ENCODE peak calls at places on chromosome 16, in four cellular contexts. C is IMR-90, N is lower lobe of right lung, D is colonic mucosa. R is an unnamed sample. For H3K9me3, the result is how much of the 10 kb centered on the place peaks cover.

GRCh38 chr16:58028168-58028455 is 2.6 kb downstream of the MMP15 start:
- DNase-seq in D (no peak), C (no peak), N (no peak), R (peak)

GRCh38 chr16:84055366-84055765 is 12.8 kb upstream of the SLC38A8 start:
- DNase-seq in N (no peak), C (no peak), D (no peak), R (no peak)

GRCh38 chr16:21184834-21185233 is 26.4 kb downstream of the LDAF1 start:
- DNase-seq in D (no peak), N (no peak), C (no peak), R (no peak)

GRCh38 chr16:2250652-2251280 is 621 bp downstream of the ECI1 start:
- DNase-seq in N (no peak), D (peak), C (no peak), R (no peak)

GRCh38 chr16:28917095-28917494 is 7.9 kb downstream of the RABEP2 start:
- DNase-seq in N (no peak), D (no peak), C (no peak), R (no peak)

GRCh38 chr16:19945934-19946333 is 61.3 kb upstream of the GPRC5B start:
- DNase-seq in N (no peak), D (no peak), C (no peak), R (no peak)

GRCh38 chr16:54986404-54986803 is 55.7 kb downstream of the IRX5 start:
- DNase-seq in D (no peak), C (no peak), N (no peak), R (no peak)

GRCh38 chr16:18834873-18835272 is 33.5 kb upstream of the ARL6IP1 start:
- DNase-seq in C (no peak), D (no peak), N (no peak), R (no peak)

GRCh38 chr16:23252310-23252709 is 49.8 kb upstream of the SCNN1B start:
- DNase-seq in D (no peak), N (no peak), C (no peak), R (no peak)

GRCh38 chr16:84526794-84527485 is 22.5 kb upstream of the MEAK7 start:
- DNase-seq in N (peak), C (peak), D (no peak), R (peak)

GRCh38 chr16:83722501-83723183 is 85.1 kb upstream of the HSBP1 start:
- DNase-seq in C (no peak), N (no peak), D (no peak), R (no peak)

GRCh38 chr16:56608876-56609462 is 585 bp downstream of the MT2A start:
- DNase-seq in D (peak), C (no peak), N (no peak), R (no peak)

GRCh38 chr16:88314991-88315542 is 67.7 kb upstream of the ZNF469 start:
- DNase-seq in N (no peak), C (no peak), D (no peak), R (no peak)

GRCh38 chr16:75491876-75492275 is 3.4 kb downstream of the CHST6 start:
- DNase-seq in C (no peak), N (no peak), D (no peak), R (no peak)

GRCh38 chr16:85910073-85910853 is 11.3 kb downstream of the IRF8 start:
- DNase-seq in D (no peak), N (no peak), C (no peak), R (peak)

GRCh38 chr16:27426423-27427408 is 24.7 kb downstream of the IL21R start:
- DNase-seq in N (no peak), C (peak), D (peak), R (peak)

GRCh38 chr16:54462151-54462651 is 175.6 kb upstream of the IRX3 start:
- DNase-seq in D (no peak), C (no peak), N (no peak), R (no peak)

GRCh38 chr16:50953266-50953665 is 197.8 kb downstream of the SALL1 start:
- DNase-seq in D (no peak), C (no peak), N (no peak), R (no peak)

GRCh38 chr16:83682858-83683235 is 124.9 kb upstream of the HSBP1 start:
- DNase-seq in C (no peak), N (no peak), D (no peak), R (peak)

GRCh38 chr16:4936181-4936990 is 562 bp downstream of the PPL start:
- DNase-seq in D (peak), C (no peak), N (peak), R (no peak)

GRCh38 chr16:82061861-82062525 is 26.9 kb downstream of the HSD17B2 start:
- DNase-seq in D (no peak), N (no peak), C (peak), R (no peak)

GRCh38 chr16:70453891-70454220 is 539 bp upstream of the FCSK start:
- DNase-seq in D (peak), C (no peak), N (no peak), R (no peak)

GRCh38 chr16:84253173-84253572 is 13.4 kb upstream of the KCNG4 start:
- DNase-seq in D (no peak), N (no peak), C (no peak), R (no peak)

GRCh38 chr16:56263711-56264608 is 72.7 kb downstream of the GNAO1 start:
- DNase-seq in N (no peak), D (no peak), C (no peak), R (no peak)

GRCh38 chr16:53153130-53153529 is 98.3 kb downstream of the CHD9 start:
- DNase-seq in N (no peak), D (no peak), C (no peak), R (no peak)

GRCh38 chr16:55179858-55180585 is 144.0 kb upstream of the IRX6 start:
- DNase-seq in D (no peak), N (peak), C (no peak), R (no peak)

GRCh38 chr16:6122401-6122800 is 1024.8 kb upstream of the EEF2KMT start:
- DNase-seq in C (no peak), N (no peak), D (no peak), R (no peak)

GRCh38 chr16:88376835-88377726 is 5.7 kb upstream of the ZNF469 start:
- DNase-seq in D (no peak), C (no peak), N (peak), R (peak)

GRCh38 chr16:54402270-54402669 is 115.7 kb upstream of the IRX3 start:
- DNase-seq in N (no peak), D (no peak), C (no peak), R (no peak)

GRCh38 chr16:3112058-3112880 is at the start of gene ZNF205:
- DNase-seq in N (peak), C (peak), D (peak), R (peak)

GRCh38 chr16:88454315-88455057 is 1.4 kb downstream of the ZFPM1 start:
- DNase-seq in N (no peak), C (no peak), D (peak), R (no peak)

GRCh38 chr16:10298416-10298815 is 87.4 kb upstream of the ATF7IP2 start:
- DNase-seq in D (no peak), N (no peak), C (no peak), R (no peak)

GRCh38 chr16:88684569-88685155 is 1.6 kb downstream of the SNAI3 start:
- DNase-seq in N (peak), C (no peak), D (no peak), R (no peak)

GRCh38 chr16:275786-276232 is at the start of gene RGS11:
- DNase-seq in C (no peak), D (no peak), N (no peak), R (no peak)
- H3K4me3 ChIP-seq in C (peak), D (peak), N (peak), R (no peak)

GRCh38 chr16:73142995-73143394 is 95.1 kb upstream of the ZFHX3 start:
- DNase-seq in C (no peak), N (no peak), D (no peak), R (no peak)
- H3K9me3 ChIP-seq in C (under half), N (under half), D (under half), R (under half)

GRCh38 chr16:31107465-31107867 is 720 bp upstream of the BCKDK start:
- DNase-seq in N (no peak), C (no peak), D (no peak), R (no peak)
- H3K4me3 ChIP-seq in N (no peak), C (no peak), D (no peak), R (no peak)

GRCh38 chr16:35497399-35497798 is 2038.0 kb downstream of the TP53TG3F start:
- DNase-seq in C (no peak), D (no peak), N (no peak), R (no peak)

GRCh38 chr16:35492225-35492624 is 2032.8 kb downstream of the TP53TG3F start:
- DNase-seq in C (no peak), D (no peak), N (no peak), R (no peak)
- H3K9me3 ChIP-seq in C (under half), D (under half), N (under half), R (under half)

DNA sequence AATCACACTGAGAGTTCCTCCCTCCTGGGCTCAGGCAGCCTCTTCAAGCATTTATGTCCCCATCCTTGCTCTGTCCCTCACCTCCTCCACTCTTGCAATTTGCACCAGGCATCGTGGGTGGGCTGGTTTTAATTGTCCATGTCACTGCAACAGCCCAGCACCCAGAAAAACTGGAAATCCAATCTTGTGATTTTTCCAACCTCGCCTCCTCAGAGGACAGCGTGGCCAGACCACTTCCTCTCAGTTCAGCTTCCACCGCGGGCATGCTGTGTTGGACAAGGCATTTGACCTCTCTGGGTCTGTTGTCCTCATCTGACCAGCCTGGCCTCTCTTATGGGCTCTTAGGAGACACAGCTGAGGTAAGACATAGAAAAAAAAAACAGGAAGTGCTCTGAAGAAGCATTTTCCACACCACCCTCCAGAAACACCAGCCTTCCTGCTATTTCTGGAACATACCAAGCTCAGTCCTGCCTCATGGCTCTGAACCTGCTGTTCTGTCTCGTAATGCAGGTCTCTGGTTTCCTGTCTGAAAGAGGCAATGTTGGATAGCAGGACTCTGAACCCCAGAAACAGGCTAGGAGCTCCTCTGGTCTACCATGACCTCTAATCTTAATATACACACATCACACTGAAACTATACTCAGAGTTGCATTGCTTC is 8.3 kb downstream of the TMEM114 start:
- DNase-seq in D (no peak), C (no peak), N (peak), R (peak)
- H3K4me3 ChIP-seq in D (no peak), C (no peak), N (no peak), R (no peak)

GRCh38 chr16:89994389-89994720 is 24.9 kb downstream of the DBNDD1 start:
- DNase-seq in N (no peak), D (no peak), C (no peak), R (no peak)

GRCh38 chr16:89993377-89993776 is 25.9 kb downstream of the DBNDD1 start:
- DNase-seq in C (no peak), N (no peak), D (no peak), R (no peak)

GRCh38 chr16:89988951-89989350 is 30.3 kb downstream of the DBNDD1 start:
- DNase-seq in N (no peak), C (no peak), D (no peak), R (no peak)

GRCh38 chr16:89993971-89994370 is 25.3 kb downstream of the DBNDD1 start:
- DNase-seq in D (no peak), N (no peak), C (no peak), R (no peak)

DNA sequence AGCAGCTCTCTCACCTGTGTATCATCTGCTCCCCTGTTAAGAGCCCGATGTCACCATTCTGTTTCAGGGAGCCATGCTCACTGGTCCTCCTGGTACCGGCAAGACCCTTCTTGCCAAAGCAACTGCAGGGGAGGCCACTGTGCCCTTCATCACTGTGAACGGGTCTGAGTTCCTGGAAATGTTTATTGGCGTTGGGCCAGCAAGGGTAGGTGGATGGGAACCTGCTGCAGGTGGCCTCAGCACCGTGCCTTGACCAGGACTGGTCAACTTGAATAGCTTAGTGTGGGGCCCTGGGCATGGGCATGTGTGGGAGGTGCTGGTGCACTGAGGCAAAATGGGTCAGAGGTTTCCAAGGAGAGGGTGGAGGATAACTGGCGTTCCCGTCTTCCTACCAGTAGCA is 28.5 kb downstream of the DBNDD1 start:
- DNase-seq in D (no peak), C (no peak), N (no peak), R (no peak)
- H3K9me3 ChIP-seq in D (under half), C (under half), N (under half), R (under half)

R was measured in aorta.